ENCODE peak calls at places on chromosomes 7 and 10, in nine cellular contexts. J, Z, Q, V, A, L, K, Y and I are unnamed samples.
A peak's percentile ranks its signal among the peaks of the same experiment; 100 is the strongest.

GRCh38 chr10:13614530-13615332 is 28.0 kb downstream of the PRPF18 start:
- DNase-seq in L (peak; percentile 81), J (peak; percentile 10), A (peak; percentile 78), Y (no peak), V (no peak), Q (no peak), K (no peak), Z (no peak), I (no peak)

GRCh38 chr10:93806882-93807281 is 49.1 kb downstream of the LGI1 start:
- DNase-seq in Z (no peak), A (no peak), J (no peak), K (no peak), L (no peak), Q (no peak), V (no peak), Y (peak; percentile 78), I (no peak)

GRCh38 chr10:127424594-127425264 is 124.4 kb upstream of the NPS start:
- DNase-seq in L (no peak), V (no peak), A (peak; percentile 51), Y (peak; percentile 77), Q (no peak), K (no peak), J (peak; percentile 51), Z (no peak), I (no peak)

GRCh38 chr7:140375323-140375722 is 23.0 kb downstream of the SLC37A3 start:
- DNase-seq in J (no peak), Z (no peak), K (no peak), A (no peak), Y (no peak), V (no peak), Q (no peak), L (no peak), I (no peak)

GRCh38 chr10:110163192-110163773 is 44.1 kb upstream of the MXI1 start:
- DNase-seq in Y (no peak), L (no peak), J (no peak), V (no peak), K (no peak), Z (no peak), A (no peak), Q (no peak), I (no peak)

GRCh38 chr10:132136689-132137088 is 50.1 kb upstream of the DPYSL4 start:
- DNase-seq in V (no peak), Q (no peak), K (no peak), Y (peak; percentile 22), J (no peak), A (no peak), Z (no peak), L (no peak), I (peak; percentile 52)

GRCh38 chr10:103916254-103916653 is 1.7 kb downstream of the STN1 start:
- DNase-seq in Y (no peak), J (peak; percentile 31), K (no peak), A (peak; percentile 10), V (no peak), Q (no peak), L (no peak), Z (no peak), I (no peak)

GRCh38 chr10:62732841-62733653 is 71.5 kb upstream of the ADO start:
- DNase-seq in K (peak; percentile 13), V (no peak), Q (no peak), Y (no peak), A (peak; percentile 74), J (peak; percentile 74), L (peak; percentile 74), Z (peak; percentile 30), I (peak; percentile 75)

GRCh38 chr10:102184606-102185005 is 32.4 kb downstream of the NOLC1 start:
- DNase-seq in V (no peak), A (no peak), L (no peak), J (no peak), Z (no peak), K (no peak), Q (no peak), Y (no peak), I (no peak)

GRCh38 chr10:18472977-18473376 is 178.4 kb downstream of the NSUN6 start:
- DNase-seq in Z (no peak), Y (no peak), K (no peak), L (no peak), A (no peak), J (no peak), Q (no peak), V (no peak), I (no peak)

GRCh38 chr10:29861811-29862505 is 197.4 kb downstream of the JCAD start:
- DNase-seq in A (no peak), L (peak; percentile 47), Z (no peak), Y (no peak), V (no peak), Q (no peak), K (no peak), J (peak; percentile 65), I (no peak)

GRCh38 chr10:122301055-122301810 is 30.1 kb downstream of the BTBD16 start:
- DNase-seq in Z (no peak), Y (no peak), A (peak; percentile 38), V (peak; percentile 27), K (no peak), Q (no peak), L (peak; percentile 74), J (peak; percentile 93), I (no peak)

DNA sequence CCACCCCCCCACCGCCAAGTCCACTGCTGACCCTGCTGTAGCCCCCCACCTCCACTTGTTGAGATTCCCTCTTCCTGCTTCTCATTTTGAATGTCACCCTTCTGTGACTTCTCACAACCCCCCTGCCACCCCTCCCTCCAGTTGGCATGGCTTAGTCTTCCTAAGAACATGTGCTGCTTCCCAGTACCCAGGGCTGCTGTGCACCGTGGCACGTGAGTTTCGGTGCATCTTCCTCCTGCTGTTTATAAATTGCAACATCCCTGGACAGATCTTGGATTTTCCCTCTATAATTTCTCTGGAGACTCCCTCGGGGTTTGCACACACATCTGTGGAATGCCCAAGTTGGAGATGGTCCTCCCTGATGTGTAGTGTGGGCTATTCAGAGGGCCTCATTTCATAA is 52.8 kb downstream of the IKZF1 start:
- DNase-seq in Q (no peak), V (no peak), Z (no peak), J (no peak), K (no peak), Y (no peak), A (no peak), L (no peak), I (no peak)
- H3K27ac ChIP-seq in Q (no peak overlapping the region), V (no peak overlapping the region), Z (peak overlapping the region; percentile 45), J (no peak overlapping the region), K (no peak overlapping the region), Y (no peak overlapping the region), A (no peak overlapping the region), L (no peak overlapping the region), I (peak overlapping the region; percentile 49)

GRCh38 chr10:50469778-50470193 is 154.0 kb downstream of the SGMS1 start:
- DNase-seq in Z (no peak), Q (no peak), A (no peak), L (no peak), Y (peak; percentile 59), J (peak; percentile 50), V (no peak), K (no peak), I (no peak)

GRCh38 chr10:50470345-50470744 is 153.4 kb downstream of the SGMS1 start:
- DNase-seq in L (no peak), A (no peak), K (no peak), Y (no peak), Z (no peak), J (peak; percentile 8), Q (no peak), V (no peak), I (no peak)

GRCh38 chr10:50469288-50469687 is 154.5 kb downstream of the SGMS1 start:
- DNase-seq in Q (no peak), J (peak; percentile 65), Z (no peak), V (no peak), A (peak; percentile 55), L (peak; percentile 16), K (no peak), Y (no peak), I (no peak)

GRCh38 chr10:50471583-50471975 is 152.2 kb downstream of the SGMS1 start:
- DNase-seq in Q (no peak), Z (no peak), L (no peak), J (no peak), A (no peak), Y (no peak), V (no peak), K (no peak), I (no peak)

GRCh38 chr10:50470798-50471582 is 152.8 kb downstream of the SGMS1 start:
- DNase-seq in Z (no peak), J (peak; percentile 20), A (peak; percentile 17), L (no peak), Y (no peak), K (no peak), Q (no peak), V (no peak), I (no peak)
- H3K27ac ChIP-seq in Z (no peak overlapping the region), J (no peak overlapping the region), A (no peak overlapping the region), L (no peak overlapping the region), Y (no peak overlapping the region), K (peak overlapping the region; percentile 49), Q (no peak overlapping the region), V (no peak overlapping the region), I (no peak overlapping the region)

GRCh38 chr10:85611746-85612377 is 754.7 kb downstream of the GRID1 start:
- DNase-seq in L (no peak), Q (no peak), A (no peak), J (no peak), Y (no peak), V (no peak), Z (no peak), K (no peak), I (no peak)

GRCh38 chr10:85613391-85613790 is 753.2 kb downstream of the GRID1 start:
- DNase-seq in Y (no peak), K (no peak), A (no peak), Q (no peak), V (no peak), L (no peak), J (no peak), Z (no peak), I (no peak)

GRCh38 chr10:85612833-85613232 is 753.8 kb downstream of the GRID1 start:
- DNase-seq in V (no peak), K (no peak), Y (no peak), Z (no peak), L (no peak), A (no peak), Q (no peak), J (no peak), I (no peak)

GRCh38 chr10:85611093-85611740 is 755.4 kb downstream of the GRID1 start:
- DNase-seq in Z (no peak), V (no peak), Q (no peak), J (no peak), K (no peak), A (no peak), Y (no peak), L (peak; percentile 62), I (no peak)

DNA sequence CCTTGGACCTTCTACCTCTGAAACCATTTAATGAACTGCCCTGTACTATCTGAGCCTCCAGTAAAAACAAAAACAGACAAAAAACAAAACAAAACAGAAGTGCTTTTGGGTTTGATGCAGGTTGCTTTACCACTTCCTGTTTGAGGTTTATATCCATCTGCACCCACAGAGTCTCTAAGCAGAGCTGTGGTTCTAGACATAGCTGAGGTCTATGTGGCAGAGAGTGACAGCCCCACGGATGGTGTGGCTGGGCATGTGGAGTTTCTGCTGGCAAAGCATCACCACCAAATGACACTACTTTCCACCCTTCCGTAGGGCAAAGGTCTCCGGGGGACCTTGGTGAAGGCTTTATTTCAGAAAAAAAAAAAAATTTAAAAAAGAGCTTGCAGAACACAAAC is 754.2 kb downstream of the GRID1 start:
- DNase-seq in Z (no peak), Q (no peak), J (no peak), A (no peak), L (peak; percentile 42), K (no peak), V (no peak), Y (no peak), I (no peak)
- H3K27ac ChIP-seq in Z (no peak overlapping the region), Q (no peak overlapping the region), J (no peak overlapping the region), A (no peak overlapping the region), L (no peak overlapping the region), K (no peak overlapping the region), V (no peak overlapping the region), Y (no peak overlapping the region), I (no peak overlapping the region)

GRCh38 chr10:69459893-69460575 is 8.8 kb downstream of the TSPAN15 start:
- DNase-seq in A (no peak), Y (peak; percentile 59), K (no peak), J (no peak), Z (no peak), Q (no peak), V (no peak), L (no peak), I (peak; percentile 65)
- H3K27ac ChIP-seq in A (no peak overlapping the region), Y (peak overlapping the region; percentile 89), K (peak overlapping the region; percentile 67), J (no peak overlapping the region), Z (no peak overlapping the region), Q (peak overlapping the region; percentile 56), V (peak overlapping the region; percentile 43), L (no peak overlapping the region), I (peak overlapping the region; percentile 51)